ENCODE peak calls at places on chromosomes 3 and 15, in seven cellular contexts. H, B, Z, F, Q, E and V are unnamed samples.

GRCh38 chr3:139491027-139491700 is 14.8 kb upstream of the RBP2 start:
- DNase-seq in H (no peak), B (peak; percentile 33), Z (no peak), F (no peak), Q (peak; percentile 94), E (peak; percentile 39), V (peak; percentile 69)

GRCh38 chr15:96470682-96471290 is 140.3 kb downstream of the NR2F2 start:
- DNase-seq in H (no peak), B (no peak), Z (no peak), F (no peak), Q (no peak), E (no peak), V (no peak)

GRCh38 chr3:146470424-146470990 is 1.1 kb upstream of the PLSCR2 start:
- DNase-seq in H (no peak), B (no peak), Z (no peak), F (no peak), Q (no peak), E (no peak), V (no peak)

GRCh38 chr15:46502668-46503067 is 867.8 kb downstream of the SQOR start:
- DNase-seq in H (no peak), B (no peak), Z (no peak), F (no peak), Q (no peak), E (no peak), V (no peak)

GRCh38 chr3:64291345-64291744 is 66.1 kb upstream of the PRICKLE2 start:
- DNase-seq in H (no peak), B (no peak), Z (peak; percentile 45), F (no peak), Q (no peak), E (no peak), V (no peak)

GRCh38 chr15:91853968-91854943 is 748 bp downstream of the SLCO3A1 start:
- DNase-seq in H (peak; percentile 53), B (peak; percentile 18), Z (peak; percentile 27), F (peak; percentile 43), Q (peak; percentile 39), E (peak; percentile 57), V (peak; percentile 87)

GRCh38 chr15:28003302-28004037 is 95.6 kb downstream of the OCA2 start:
- DNase-seq in H (no peak), B (no peak), Z (no peak), F (no peak), Q (no peak), E (no peak), V (no peak)

GRCh38 chr3:122760457-122761271 is 33.0 kb downstream of the HSPBAP1 start:
- DNase-seq in H (no peak), B (no peak), Z (no peak), F (no peak), Q (no peak), E (no peak), V (no peak)

GRCh38 chr3:157131861-157132260 is 28.1 kb downstream of the CCNL1 start:
- DNase-seq in H (no peak), B (no peak), Z (no peak), F (no peak), Q (no peak), E (no peak), V (no peak)

GRCh38 chr3:65483475-65483874 is 555.2 kb downstream of the MAGI1 start:
- DNase-seq in H (no peak), B (peak; percentile 43), Z (peak; percentile 31), F (no peak), Q (no peak), E (peak; percentile 62), V (no peak)

GRCh38 chr3:126472277-126473006 is 3.2 kb downstream of the ZXDC start:
- DNase-seq in H (no peak), B (peak; percentile 79), Z (peak; percentile 62), F (no peak), Q (peak; percentile 14), E (peak; percentile 85), V (peak; percentile 86)

GRCh38 chr3:132641837-132642538 is 17.6 kb downstream of the ACAD11 start:
- DNase-seq in H (no peak), B (peak; percentile 77), Z (no peak), F (no peak), Q (peak; percentile 63), E (no peak), V (peak; percentile 76)

GRCh38 chr3:169112153-169112892 is 551.2 kb downstream of the MECOM start:
- DNase-seq in H (no peak), B (no peak), Z (no peak), F (no peak), Q (no peak), E (no peak), V (no peak)

GRCh38 chr3:192571197-192571791 is 156.0 kb downstream of the FGF12 start:
- DNase-seq in H (peak; percentile 5), B (peak; percentile 94), Z (peak; percentile 56), F (no peak), Q (peak; percentile 59), E (peak; percentile 44), V (peak; percentile 52)

GRCh38 chr3:11915621-11916417 is 69.1 kb upstream of the TAMM41 start:
- DNase-seq in H (no peak), B (no peak), Z (no peak), F (no peak), Q (no peak), E (no peak), V (no peak)

GRCh38 chr3:160643994-160644393 is 33.0 kb upstream of the ARL14 start:
- DNase-seq in H (no peak), B (peak; percentile 15), Z (no peak), F (no peak), Q (no peak), E (no peak), V (no peak)

GRCh38 chr3:57826286-57826951 is 70.3 kb downstream of the SLMAP start:
- DNase-seq in H (no peak), B (no peak), Z (no peak), F (no peak), Q (no peak), E (no peak), V (no peak)

GRCh38 chr3:132421832-132422231 is 4.5 kb downstream of the DNAJC13 start:
- DNase-seq in H (no peak), B (no peak), Z (no peak), F (no peak), Q (no peak), E (no peak), V (no peak)

GRCh38 chr3:191269289-191270085 is 59.7 kb upstream of the CCDC50 start:
- DNase-seq in H (no peak), B (no peak), Z (no peak), F (no peak), Q (no peak), E (no peak), V (no peak)

GRCh38 chr3:170858599-170858998 is 11.4 kb downstream of the RPL22L1 start:
- DNase-seq in H (no peak), B (no peak), Z (no peak), F (no peak), Q (no peak), E (no peak), V (no peak)

GRCh38 chr3:38028621-38029361 is 651 bp downstream of the PLCD1 start:
- DNase-seq in H (no peak), B (no peak), Z (no peak), F (no peak), Q (no peak), E (no peak), V (no peak)

GRCh38 chr15:85296615-85297402 is 83.6 kb upstream of the AKAP13 start:
- DNase-seq in H (peak; percentile 74), B (peak; percentile 69), Z (peak; percentile 78), F (peak; percentile 65), Q (peak; percentile 62), E (peak; percentile 52), V (peak; percentile 81)

GRCh38 chr3:7025581-7026300 is 164.8 kb downstream of the GRM7 start:
- DNase-seq in H (no peak), B (no peak), Z (no peak), F (no peak), Q (no peak), E (no peak), V (no peak)

GRCh38 chr3:48268936-48269551 is 28.1 kb downstream of the ZNF589 start:
- DNase-seq in H (peak; percentile 48), B (no peak), Z (no peak), F (peak; percentile 51), Q (no peak), E (no peak), V (no peak)

GRCh38 chr3:127072221-127072771 is 89.4 kb downstream of the PLXNA1 start:
- DNase-seq in H (no peak), B (no peak), Z (no peak), F (no peak), Q (no peak), E (no peak), V (no peak)

GRCh38 chr15:64749999-64750657 is 25.3 kb downstream of the RBPMS2 start:
- DNase-seq in H (no peak), B (no peak), Z (peak; percentile 67), F (no peak), Q (no peak), E (no peak), V (no peak)

GRCh38 chr3:177378168-177378567 is 180.9 kb upstream of the TBL1XR1 start:
- DNase-seq in H (no peak), B (no peak), Z (no peak), F (no peak), Q (no peak), E (no peak), V (no peak)

GRCh38 chr15:92930776-92931175 is 30.7 kb downstream of the CHD2 start:
- DNase-seq in H (no peak), B (no peak), Z (no peak), F (no peak), Q (no peak), E (no peak), V (peak; percentile 33)

GRCh38 chr3:186783731-186784515 is 546 bp downstream of the EIF4A2 start:
- DNase-seq in H (peak; percentile 76), B (peak; percentile 59), Z (peak; percentile 81), F (peak; percentile 78), Q (peak; percentile 51), E (peak; percentile 89), V (peak; percentile 70)

GRCh38 chr3:107690522-107691138 is 167.9 kb downstream of the BBX start:
- DNase-seq in H (no peak), B (peak; percentile 38), Z (no peak), F (no peak), Q (peak; percentile 52), E (no peak), V (peak; percentile 70)

GRCh38 chr3:132721479-132722164 is 587 bp downstream of the NPHP3 start:
- DNase-seq in H (no peak), B (peak; percentile 58), Z (peak; percentile 60), F (peak; percentile 4), Q (peak; percentile 43), E (peak; percentile 78), V (peak; percentile 41)

GRCh38 chr3:193498195-193498594 is 56.5 kb downstream of the ATP13A4 start:
- DNase-seq in H (no peak), B (no peak), Z (no peak), F (no peak), Q (no peak), E (no peak), V (no peak)

GRCh38 chr3:134366928-134367352 is 7.3 kb downstream of the AMOTL2 start:
- DNase-seq in H (no peak), B (no peak), Z (no peak), F (no peak), Q (no peak), E (peak; percentile 31), V (no peak)

GRCh38 chr3:149273096-149273751 is 51.6 kb upstream of the CP start:
- DNase-seq in H (peak; percentile 10), B (peak; percentile 90), Z (peak; percentile 69), F (no peak), Q (peak; percentile 90), E (no peak), V (peak; percentile 94)

GRCh38 chr15:75966073-75966472 is 46.2 kb downstream of the NRG4 start:
- DNase-seq in H (no peak), B (no peak), Z (no peak), F (no peak), Q (no peak), E (no peak), V (no peak)